ENCODE peak calls at places on chromosome 1, in eight cellular contexts. C is NCI-H1436; X is GM13977; Y is MM.1S; P is A549; V is activated T-cell treated with anti-CD3 and anti-CD28 coated beads for 24 hours; G is anterior cingulate cortex; U is activated naive CD4-positive, alpha-beta T cell treated with anti-CD3 and anti-CD28 coated beads, Interleukin-2, amount 50 U/mL, for 16 hours. H is an unnamed sample.
A peak's percentile ranks its signal among the peaks of the same experiment; 100 is the strongest.

GRCh38 chr1:22188436-22188835 is 45.5 kb upstream of the WNT4 start:
- DNase-seq in C (no peak), X (no peak), Y (no peak), P (no peak), V (no peak), G (no peak), U (no peak), H (no peak)

GRCh38 chr1:238950786-238951185 is 435.6 kb upstream of the CHRM3 start:
- DNase-seq in C (no peak), X (peak; percentile 14), Y (peak; percentile 37), P (no peak), V (no peak), G (no peak), U (no peak), H (no peak)

GRCh38 chr1:1324524-1325287 is at the start of the genes CPTP and INTS11:
- DNase-seq in C (peak; percentile 86), X (peak; percentile 99), Y (peak; percentile 95), P (peak; percentile 73), V (peak; percentile 95), G (peak; percentile 89), U (peak; percentile 95), H (peak; percentile 77)

GRCh38 chr1:246587032-246587431 is 20.8 kb downstream of the CNST start:
- DNase-seq in C (no peak), X (no peak), Y (no peak), P (no peak), V (no peak), G (no peak), U (no peak), H (no peak)

GRCh38 chr1:185670187-185670627 is 64.0 kb upstream of the HMCN1 start:
- DNase-seq in C (peak; percentile 18), X (no peak), Y (peak; percentile 30), P (no peak), V (no peak), G (no peak), U (peak; percentile 40), H (no peak)

GRCh38 chr1:157306896-157307295 is 168.7 kb upstream of the ETV3 start:
- DNase-seq in C (no peak), X (no peak), Y (no peak), P (no peak), V (no peak), G (no peak), U (no peak), H (no peak)

GRCh38 chr1:232467073-232467760 is 162.7 kb downstream of the SIPA1L2 start:
- DNase-seq in C (no peak), X (no peak), Y (no peak), P (no peak), V (no peak), G (no peak), U (no peak), H (no peak)

GRCh38 chr1:151990856-151991198 is 2.8 kb downstream of the S100A10 start:
- DNase-seq in C (no peak), X (no peak), Y (no peak), P (no peak), V (no peak), G (no peak), U (no peak), H (peak; percentile 70)

GRCh38 chr1:20633190-20634064 is at the start of gene PINK1:
- DNase-seq in C (peak; percentile 55), X (peak; percentile 93), Y (peak; percentile 72), P (peak; percentile 50), V (peak; percentile 83), G (peak; percentile 61), U (peak; percentile 78), H (peak; percentile 32)

GRCh38 chr1:44606701-44607281 is 67.5 kb downstream of the TMEM53 start:
- DNase-seq in C (no peak), X (no peak), Y (no peak), P (no peak), V (no peak), G (no peak), U (no peak), H (no peak)

GRCh38 chr1:184890539-184890973 is 83.8 kb downstream of the NIBAN1 start:
- DNase-seq in C (no peak), X (no peak), Y (no peak), P (no peak), V (no peak), G (no peak), U (no peak), H (no peak)

GRCh38 chr1:54851928-54852524 is 35.0 kb downstream of the DHCR24 start:
- DNase-seq in C (no peak), X (no peak), Y (no peak), P (no peak), V (no peak), G (no peak), U (no peak), H (no peak)

GRCh38 chr1:109113787-109114568 is at the start of gene ELAPOR1:
- DNase-seq in C (peak; percentile 77), X (peak; percentile 71), Y (peak; percentile 29), P (no peak), V (peak; percentile 67), G (peak; percentile 46), U (peak; percentile 81), H (no peak)

GRCh38 chr1:23747947-23748346 is 4.7 kb downstream of the ELOA start:
- DNase-seq in C (no peak), X (no peak), Y (no peak), P (no peak), V (no peak), G (no peak), U (no peak), H (no peak)

GRCh38 chr1:152960452-152961044 is 9.9 kb upstream of the SPRR4 start:
- DNase-seq in C (no peak), X (no peak), Y (no peak), P (no peak), V (no peak), G (no peak), U (no peak), H (no peak)

GRCh38 chr1:153444078-153444477 is 16.4 kb downstream of the S100A7 start:
- DNase-seq in C (no peak), X (no peak), Y (no peak), P (no peak), V (no peak), G (no peak), U (no peak), H (no peak)

GRCh38 chr1:27358038-27358927 is 8.5 kb downstream of the MAP3K6 start:
- DNase-seq in C (no peak), X (no peak), Y (no peak), P (no peak), V (no peak), G (no peak), U (no peak), H (no peak)

GRCh38 chr1:162357681-162358266 is 18.9 kb downstream of the SPATA46 start:
- DNase-seq in C (no peak), X (no peak), Y (peak; percentile 34), P (peak; percentile 18), V (no peak), G (no peak), U (no peak), H (peak; percentile 38)

GRCh38 chr1:53048960-53049573 is 12.9 kb upstream of the PODN start:
- DNase-seq in C (no peak), X (no peak), Y (no peak), P (no peak), V (no peak), G (no peak), U (no peak), H (no peak)

GRCh38 chr1:7302126-7302525 is 469.0 kb upstream of the VAMP3 start:
- DNase-seq in C (no peak), X (no peak), Y (no peak), P (no peak), V (no peak), G (no peak), U (no peak), H (no peak)

GRCh38 chr1:209805875-209806760 is at the start of gene IRF6:
- DNase-seq in C (peak; percentile 92), X (peak; percentile 86), Y (peak; percentile 93), P (peak; percentile 33), V (peak; percentile 43), G (no peak), U (peak; percentile 67), H (no peak)

GRCh38 chr1:150981177-150981804 is 801 bp upstream of the ANXA9 start:
- DNase-seq in C (peak; percentile 72), X (no peak), Y (no peak), P (no peak), V (no peak), G (no peak), U (no peak), H (no peak)